ENCODE peak calls at places on chromosome 12, in nine cellular contexts. M is GM23338, W is K562, N is A549, Q is HCT116, E is SK-N-SH, X is HepG2, A is GM12878, O is Panc1. B is an unnamed sample.

GRCh38 chr12:40819427-40820108 is 127.3 kb downstream of the CNTN1 start:
- DNase-seq in M (peak), W (no peak), N (no peak), Q (no peak), E (no peak), X (no peak), A (no peak), O (no peak), B (no peak)

GRCh38 chr12:75998292-75999063 is 33.1 kb downstream of the PHLDA1 start:
- DNase-seq in M (no peak), W (no peak), N (no peak), Q (no peak), E (no peak), X (no peak), A (no peak), O (no peak), B (no peak)

GRCh38 chr12:91074068-91074819 is 16.4 kb upstream of the KERA start:
- DNase-seq in M (no peak), W (no peak), N (no peak), Q (no peak), E (no peak), X (no peak), A (no peak), O (no peak), B (no peak)

GRCh38 chr12:46507766-46508165 is 135.2 kb upstream of the SLC38A2 start:
- DNase-seq in M (no peak), W (no peak), N (no peak), Q (no peak), E (no peak), X (no peak), A (no peak), O (no peak), B (no peak)

GRCh38 chr12:121816925-121817647 is 13.3 kb downstream of the SETD1B start:
- DNase-seq in M (no peak), W (no peak), N (no peak), Q (no peak), E (no peak), X (no peak), A (no peak), O (no peak), B (no peak)

GRCh38 chr12:21500786-21501257 is 613 bp downstream of the RECQL start:
- DNase-seq in M (no peak), W (no peak), N (no peak), Q (no peak), E (no peak), X (no peak), A (peak), O (no peak), B (no peak)

GRCh38 chr12:5485471-5485870 is 53.6 kb downstream of the NTF3 start:
- DNase-seq in M (no peak), W (no peak), N (no peak), Q (no peak), E (no peak), X (no peak), A (no peak), O (no peak), B (no peak)

GRCh38 chr12:48296586-48297396 is 53.9 kb downstream of the ZNF641 start:
- DNase-seq in M (peak), W (peak), N (no peak), Q (no peak), E (peak), X (no peak), A (no peak), O (peak), B (peak)

GRCh38 chr12:62584619-62585018 is 118.0 kb downstream of the MON2 start:
- DNase-seq in M (no peak), W (no peak), N (no peak), Q (no peak), E (no peak), X (no peak), A (no peak), O (no peak), B (no peak)

GRCh38 chr12:4763549-4763948 is 43.3 kb downstream of the GALNT8 start:
- DNase-seq in M (peak), W (peak), N (peak), Q (peak), E (peak), X (peak), A (no peak), O (no peak), B (no peak)

GRCh38 chr12:54360717-54361456 is 3.4 kb downstream of the GPR84 start:
- DNase-seq in M (peak), W (peak), N (peak), Q (peak), E (peak), X (peak), A (no peak), O (peak), B (no peak)

GRCh38 chr12:131832393-131833231 is 4.4 kb downstream of the MMP17 start:
- DNase-seq in M (no peak), W (no peak), N (peak), Q (no peak), E (peak), X (no peak), A (no peak), O (no peak), B (no peak)

GRCh38 chr12:88882662-88883061 is 302.4 kb upstream of the KITLG start:
- DNase-seq in M (no peak), W (no peak), N (no peak), Q (no peak), E (no peak), X (no peak), A (no peak), O (no peak), B (no peak)

GRCh38 chr12:24133385-24133784 is 183.9 kb upstream of the SOX5 start:
- DNase-seq in M (peak), W (no peak), N (no peak), Q (no peak), E (no peak), X (peak), A (peak), O (no peak), B (no peak)

GRCh38 chr12:114274131-114274530 is 131.8 kb downstream of the TBX5 start:
- DNase-seq in M (no peak), W (no peak), N (no peak), Q (no peak), E (no peak), X (no peak), A (no peak), O (no peak), B (no peak)

GRCh38 chr12:9404031-9404430 is 195.8 kb upstream of the PZP start:
- DNase-seq in M (no peak), W (no peak), N (no peak), Q (no peak), E (peak), X (no peak), A (no peak), O (no peak), B (no peak)

GRCh38 chr12:105205322-105206048 is 30.5 kb downstream of the APPL2 start:
- DNase-seq in M (no peak), W (no peak), N (no peak), Q (no peak), E (no peak), X (no peak), A (no peak), O (no peak), B (no peak)

GRCh38 chr12:115984607-115985006 is 292.9 kb downstream of the MED13L start:
- DNase-seq in M (no peak), W (no peak), N (no peak), Q (no peak), E (peak), X (no peak), A (no peak), O (no peak), B (no peak)

GRCh38 chr12:26832817-26833691 is at the start of gene ITPR2:
- DNase-seq in M (peak), W (peak), N (peak), Q (peak), E (peak), X (peak), A (peak), O (no peak), B (peak)

GRCh38 chr12:122732611-122733010 is 2.0 kb upstream of the HCAR1 start:
- DNase-seq in M (no peak), W (no peak), N (no peak), Q (no peak), E (no peak), X (no peak), A (no peak), O (no peak), B (no peak)

GRCh38 chr12:68234140-68234539 is 8.5 kb upstream of the IL26 start:
- DNase-seq in M (no peak), W (no peak), N (no peak), Q (no peak), E (no peak), X (no peak), A (no peak), O (no peak), B (no peak)

GRCh38 chr12:67772276-67773169 is 124.0 kb downstream of the DYRK2 start:
- DNase-seq in M (peak), W (no peak), N (no peak), Q (no peak), E (peak), X (no peak), A (no peak), O (no peak), B (no peak)

GRCh38 chr12:79127268-79127895 is 262.8 kb downstream of the SYT1 start:
- DNase-seq in M (no peak), W (no peak), N (no peak), Q (no peak), E (no peak), X (no peak), A (no peak), O (no peak), B (peak)

GRCh38 chr12:9066755-9067433 is 48.8 kb downstream of the A2M start:
- DNase-seq in M (no peak), W (no peak), N (no peak), Q (no peak), E (no peak), X (no peak), A (no peak), O (no peak), B (no peak)

GRCh38 chr12:109449845-109450532 is 27.1 kb downstream of the KCTD10 start:
- DNase-seq in M (peak), W (peak), N (no peak), Q (no peak), E (peak), X (no peak), A (no peak), O (no peak), B (no peak)

GRCh38 chr12:25459541-25459951 is 93.5 kb downstream of the LMNTD1 start:
- DNase-seq in M (no peak), W (no peak), N (no peak), Q (no peak), E (no peak), X (no peak), A (peak), O (no peak), B (no peak)

GRCh38 chr12:48936379-48936979 is 11.2 kb upstream of the FKBP11 start:
- DNase-seq in M (peak), W (peak), N (peak), Q (peak), E (peak), X (peak), A (no peak), O (no peak), B (no peak)

GRCh38 chr12:3304436-3305135 is 186.4 kb upstream of the PRMT8 start:
- DNase-seq in M (no peak), W (no peak), N (no peak), Q (peak), E (no peak), X (peak), A (no peak), O (no peak), B (no peak)

GRCh38 chr12:118034429-118035193 is 18.1 kb downstream of the RFC5 start:
- DNase-seq in M (peak), W (no peak), N (no peak), Q (no peak), E (peak), X (peak), A (no peak), O (no peak), B (no peak)
- TF ChIP-seq REST in M (no peak), W (no peak), N (no peak), Q (no peak), E (no peak), X (no peak), A (no peak), O (no peak), B (no peak)

GRCh38 chr12:80186727-80187217 is 87.4 kb downstream of the OTOGL start:
- DNase-seq in M (peak), W (peak), N (peak), Q (peak), E (peak), X (peak), A (peak), O (peak), B (no peak)
- TF ChIP-seq REST in M (no peak), W (no peak), N (no peak), Q (no peak), E (no peak), X (no peak), A (no peak), O (no peak), B (no peak)

GRCh38 chr12:52521581-52522266 is 1.5 kb upstream of the KRT5 start:
- DNase-seq in M (peak), W (no peak), N (no peak), Q (no peak), E (no peak), X (no peak), A (no peak), O (no peak), B (no peak)

GRCh38 chr12:52518574-52519469 is 1.4 kb downstream of the KRT5 start:
- DNase-seq in M (no peak), W (no peak), N (no peak), Q (no peak), E (no peak), X (no peak), A (no peak), O (no peak), B (no peak)

GRCh38 chr12:52521175-52521574 is 981 bp upstream of the KRT5 start:
- DNase-seq in M (no peak), W (no peak), N (no peak), Q (peak), E (no peak), X (no peak), A (no peak), O (no peak), B (no peak)

GRCh38 chr12:52517888-52518287 is 2.3 kb downstream of the KRT5 start:
- DNase-seq in M (no peak), W (no peak), N (no peak), Q (no peak), E (no peak), X (no peak), A (no peak), O (no peak), B (no peak)

DNA sequence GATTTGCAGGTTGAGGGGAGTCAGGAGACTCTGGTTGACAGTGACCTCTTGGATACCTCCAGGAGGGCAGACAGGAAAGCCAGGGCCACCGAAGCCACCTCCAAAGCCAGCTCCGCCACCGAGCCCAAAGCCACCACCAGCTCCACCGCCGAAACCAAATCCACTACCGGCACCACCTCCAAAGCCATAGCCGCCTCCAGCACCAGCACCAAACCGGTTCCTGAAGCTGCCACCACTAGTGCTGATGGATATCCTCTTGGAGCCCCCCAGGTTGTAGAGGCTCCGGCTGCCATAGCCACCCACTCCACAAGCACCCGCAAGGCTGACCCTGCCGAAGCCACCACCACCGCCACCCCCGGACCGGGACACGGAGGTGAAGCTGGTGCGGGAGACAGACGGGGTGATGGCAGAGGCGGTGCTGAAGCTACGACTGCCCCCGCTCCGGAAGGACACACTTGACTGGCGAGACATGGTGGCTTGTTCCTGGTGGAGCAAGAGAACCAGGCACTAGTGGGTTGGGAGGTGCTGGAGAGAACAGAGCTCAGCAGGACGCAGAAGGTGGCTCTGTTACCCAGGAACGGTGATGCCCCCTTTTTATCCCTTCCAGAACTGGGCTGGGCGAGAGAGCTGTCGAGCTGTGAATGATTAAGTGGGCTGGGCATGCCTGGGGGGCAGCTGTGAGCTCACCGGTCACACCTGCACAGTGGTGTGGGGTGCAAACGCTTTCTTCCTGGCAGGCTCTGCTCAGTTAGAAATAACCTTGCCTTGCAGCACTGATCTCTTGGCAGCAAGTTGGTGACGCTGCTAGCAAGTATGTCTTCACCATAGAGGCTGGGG is at the start of gene KRT5:
- DNase-seq in M (no peak), W (no peak), N (no peak), Q (no peak), E (no peak), X (no peak), A (no peak), O (no peak), B (no peak)
- TF ChIP-seq REST in M (no peak), W (no peak), N (no peak), Q (no peak), E (no peak), X (no peak), A (no peak), O (no peak), B (no peak)

GRCh38 chr12:6644257-6644596 is 3.0 kb downstream of the ACRBP start:
- DNase-seq in M (no peak), W (no peak), N (no peak), Q (no peak), E (peak), X (no peak), A (no peak), O (no peak), B (peak)
- TF ChIP-seq REST in M (no peak), W (no peak), N (no peak), Q (no peak), E (no peak), X (no peak), A (no peak), O (no peak), B (no peak)

GRCh38 chr12:92538970-92539749 is 163.6 kb upstream of the PLEKHG7 start:
- DNase-seq in M (no peak), W (no peak), N (no peak), Q (peak), E (no peak), X (no peak), A (peak), O (no peak), B (peak)

GRCh38 chr12:92543872-92544271 is 158.9 kb upstream of the PLEKHG7 start:
- DNase-seq in M (no peak), W (no peak), N (no peak), Q (no peak), E (no peak), X (no peak), A (no peak), O (no peak), B (no peak)

GRCh38 chr12:92539966-92540791 is 162.6 kb upstream of the PLEKHG7 start:
- DNase-seq in M (peak), W (no peak), N (no peak), Q (no peak), E (no peak), X (no peak), A (no peak), O (no peak), B (no peak)

GRCh38 chr12:92543359-92543758 is 159.4 kb upstream of the PLEKHG7 start:
- DNase-seq in M (no peak), W (no peak), N (no peak), Q (no peak), E (no peak), X (peak), A (no peak), O (no peak), B (no peak)

DNA sequence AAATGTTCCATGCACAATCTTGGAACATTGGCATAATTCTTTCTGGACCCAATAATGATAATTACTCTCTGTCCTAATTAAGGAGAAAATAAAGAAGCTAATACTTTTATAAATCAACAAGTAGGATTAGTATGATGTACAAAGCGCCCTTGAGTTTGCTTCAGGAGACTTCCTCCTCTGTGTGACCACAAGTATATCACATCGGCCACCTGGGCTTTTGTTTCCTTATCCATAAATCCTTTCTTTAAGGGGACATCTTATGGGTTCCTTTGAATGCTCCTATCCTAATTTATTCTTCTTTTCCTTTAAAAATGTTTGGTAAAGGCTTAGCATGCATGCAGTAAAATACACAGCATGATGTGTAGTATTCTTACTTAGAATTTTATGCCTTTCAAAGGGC is 161.8 kb upstream of the PLEKHG7 start:
- DNase-seq in M (no peak), W (no peak), N (no peak), Q (no peak), E (no peak), X (no peak), A (no peak), O (no peak), B (peak)
- TF ChIP-seq REST in M (no peak), W (no peak), N (no peak), Q (no peak), E (no peak), X (no peak), A (no peak), O (no peak), B (no peak)

DNA sequence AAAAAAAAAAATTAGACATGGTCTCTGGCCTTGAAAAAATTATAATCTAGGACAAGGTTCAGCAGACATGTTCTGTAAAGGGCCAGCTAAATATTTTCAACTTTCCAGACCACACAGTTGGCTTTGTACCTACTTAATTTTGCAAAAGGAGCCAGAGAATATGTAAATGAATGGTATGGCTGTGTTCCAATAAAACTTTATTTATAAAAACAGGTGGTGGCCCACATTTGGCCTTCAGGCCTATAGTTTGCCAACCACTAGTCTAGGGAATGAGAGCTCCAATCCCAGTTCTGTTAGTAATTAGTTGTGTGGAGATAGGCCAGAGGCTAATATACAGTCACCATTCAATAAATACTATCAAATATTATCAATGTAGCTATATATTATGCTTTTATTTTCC is 29.3 kb upstream of the PWP1 start:
- DNase-seq in M (no peak), W (no peak), N (no peak), Q (no peak), E (no peak), X (no peak), A (no peak), O (no peak), B (no peak)
- TF ChIP-seq REST in M (no peak), W (no peak), N (no peak), Q (no peak), E (no peak), X (no peak), A (no peak), O (no peak), B (no peak)

GRCh38 chr12:58509116-58509885 is 411.0 kb downstream of the LRIG3 start:
- DNase-seq in M (no peak), W (no peak), N (peak), Q (no peak), E (no peak), X (no peak), A (no peak), O (no peak), B (no peak)
- TF ChIP-seq REST in M (no peak), W (no peak), N (no peak), Q (no peak), E (no peak), X (no peak), A (no peak), O (no peak), B (no peak)

GRCh38 chr12:57404966-57405640 is 25.7 kb downstream of the R3HDM2 start:
- DNase-seq in M (no peak), W (no peak), N (no peak), Q (no peak), E (no peak), X (no peak), A (no peak), O (no peak), B (no peak)
- TF ChIP-seq REST in M (no peak), W (no peak), N (no peak), Q (no peak), E (no peak), X (no peak), A (no peak), O (no peak), B (no peak)

DNA sequence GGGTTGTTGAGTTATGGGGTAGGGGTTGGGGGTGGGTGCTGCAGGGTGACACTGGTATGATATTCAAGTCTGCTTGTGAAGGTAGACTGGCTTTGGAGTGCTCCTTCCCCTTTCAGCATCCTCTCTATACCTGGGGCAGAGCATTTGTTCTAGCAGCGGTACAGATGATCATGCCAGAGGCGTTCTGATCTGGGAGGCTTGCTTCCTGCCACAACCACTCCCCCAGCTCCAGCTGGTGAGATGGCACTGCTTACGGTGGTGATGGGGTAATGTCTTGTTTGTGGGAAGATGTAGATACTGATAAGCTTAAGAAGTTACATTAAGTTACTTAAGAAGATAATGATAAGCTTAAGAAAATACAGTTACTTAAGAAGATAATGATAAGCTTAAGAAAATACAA is 131.8 kb downstream of the ERC1 start:
- DNase-seq in M (no peak), W (peak), N (no peak), Q (no peak), E (peak), X (no peak), A (no peak), O (no peak), B (peak)
- TF ChIP-seq REST in M (no peak), W (no peak), N (no peak), Q (no peak), E (no peak), X (no peak), A (no peak), O (no peak), B (no peak)

B was measured in HL-60.